ENCODE peak calls at places on chromosomes 4 and X, in six cellular contexts. Y is HCT116, W is H1, F is K562, G is GM12878, K is HepG2. Z is an unnamed sample.
A peak's percentile ranks its signal among the peaks of the same experiment; 100 is the strongest.

GRCh38 chr4:109978704-109979103 is 66.0 kb downstream of the EGF start:
- DNase-seq in Y (no peak), W (no peak), F (no peak), G (no peak), K (no peak), Z (no peak)

GRCh38 chrX:9414416-9414815 is 50.4 kb upstream of the TBL1X start:
- DNase-seq in Y (no peak), W (no peak), F (no peak), G (no peak), K (no peak), Z (no peak)

GRCh38 chr4:17068396-17068795 is 170.0 kb upstream of the LDB2 start:
- DNase-seq in Y (no peak), W (no peak), F (no peak), G (no peak), K (no peak), Z (no peak)

GRCh38 chrX:120653000-120653399 is 23.1 kb upstream of the C1GALT1C1 start:
- DNase-seq in Y (no peak), W (no peak), F (no peak), G (no peak), K (no peak), Z (no peak)

GRCh38 chrX:45274576-45274975 is 73.9 kb upstream of the DIPK2B start:
- DNase-seq in Y (no peak), W (no peak), F (no peak), G (no peak), K (no peak), Z (no peak)

GRCh38 chr4:108787106-108787505 is 24.3 kb upstream of the ETNPPL start:
- DNase-seq in Y (no peak), W (no peak), F (no peak), G (no peak), K (no peak), Z (no peak)

GRCh38 chr4:37822220-37822619 is 4.3 kb upstream of the PGM2 start:
- DNase-seq in Y (no peak), W (no peak), F (no peak), G (no peak), K (no peak), Z (no peak)

GRCh38 chr4:86660407-86660806 is 66.3 kb downstream of the PTPN13 start:
- DNase-seq in Y (no peak), W (no peak), F (no peak), G (no peak), K (no peak), Z (no peak)

GRCh38 chr4:33226133-33226532 is 2506.0 kb downstream of the PCDH7 start:
- DNase-seq in Y (no peak), W (no peak), F (no peak), G (peak; percentile 5), K (no peak), Z (no peak)

GRCh38 chr4:156291317-156291716 is 337.7 kb upstream of the CTSO start:
- DNase-seq in Y (no peak), W (no peak), F (no peak), G (no peak), K (no peak), Z (no peak)

GRCh38 chrX:86066998-86067397 is 19.6 kb upstream of the CHM start:
- DNase-seq in Y (no peak), W (no peak), F (no peak), G (no peak), K (peak; percentile 40), Z (no peak)

GRCh38 chrX:3403748-3404147 is 57.3 kb upstream of the MXRA5 start:
- DNase-seq in Y (no peak), W (no peak), F (no peak), G (no peak), K (no peak), Z (no peak)

GRCh38 chrX:118698516-118699247 is 28.7 kb upstream of the IL13RA1 start:
- DNase-seq in Y (no peak), W (no peak), F (no peak), G (no peak), K (no peak), Z (no peak)

GRCh38 chrX:1472975-1473374 is 20.3 kb upstream of the ASMTL start:
- DNase-seq in Y (no peak), W (no peak), F (no peak), G (no peak), K (no peak), Z (no peak)

GRCh38 chrX:130124577-130124976 is 14.3 kb upstream of the ELF4 start:
- DNase-seq in Y (no peak), W (no peak), F (no peak), G (no peak), K (no peak), Z (no peak)

GRCh38 chrX:110401142-110401541 is 42.5 kb downstream of the RTL9 start:
- DNase-seq in Y (no peak), W (no peak), F (no peak), G (no peak), K (no peak), Z (no peak)

GRCh38 chr4:169286562-169287301 is 16.0 kb upstream of the SH3RF1 start:
- DNase-seq in Y (no peak), W (no peak), F (peak; percentile 32), G (no peak), K (no peak), Z (no peak)

GRCh38 chrX:149513713-149514427 is 8.8 kb upstream of the IDS start:
- DNase-seq in Y (no peak), W (no peak), F (no peak), G (no peak), K (no peak), Z (no peak)

GRCh38 chr4:183175631-183176232 is 76.7 kb downstream of the WWC2 start:
- DNase-seq in Y (no peak), W (no peak), F (no peak), G (no peak), K (peak; percentile 89), Z (no peak)

GRCh38 chrX:150199803-150200202 is 163.3 kb upstream of the MAMLD1 start:
- DNase-seq in Y (no peak), W (no peak), F (no peak), G (no peak), K (no peak), Z (no peak)

GRCh38 chr4:108991929-108992328 is 229.1 kb upstream of the ETNPPL start:
- DNase-seq in Y (no peak), W (no peak), F (no peak), G (no peak), K (no peak), Z (no peak)

GRCh38 chrX:141467442-141467841 is 117.1 kb downstream of the SPANXA1 start:
- DNase-seq in Y (no peak), W (no peak), F (no peak), G (no peak), K (no peak), Z (no peak)

DNA sequence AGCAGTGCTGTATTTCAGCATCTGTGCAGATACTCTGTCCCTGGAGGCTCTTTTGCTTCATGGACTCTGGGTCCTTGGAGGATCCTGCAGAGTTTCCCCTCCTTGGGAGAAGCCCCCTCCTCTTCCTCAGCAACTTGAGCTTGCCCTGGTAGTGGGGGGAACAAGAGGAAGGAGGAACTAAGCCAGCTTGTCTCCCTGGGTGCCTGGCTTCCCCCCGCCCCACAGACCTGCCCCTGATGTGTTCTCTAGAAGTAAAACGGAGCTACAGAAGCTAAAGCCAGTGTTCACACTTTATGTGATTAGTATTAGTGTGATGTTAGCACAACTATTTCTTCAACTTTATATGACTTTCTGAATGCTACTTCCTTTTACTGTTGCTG is 10.6 kb downstream of the RGS12 start:
- DNase-seq in Y (no peak), W (no peak), F (no peak), G (no peak), K (no peak), Z (no peak)
- H3K4me1 ChIP-seq in Y (peaks cover 10% of the 10 kb centered on the region), W (peaks cover 9% of the 10 kb centered on the region), F (peaks cover 17% of the 10 kb centered on the region), G (peaks cover 16% of the 10 kb centered on the region), K (peaks cover 37% of the 10 kb centered on the region), Z (peaks cover 20% of the 10 kb centered on the region)

GRCh38 chr4:189940178-189941004 is at the start of gene FRG1:
- DNase-seq in Y (peak; percentile 87), W (peak; percentile 76), F (peak; percentile 86), G (peak; percentile 64), K (peak; percentile 88), Z (peak; percentile 72)

GRCh38 chr4:189941005-189941450 is 356 bp downstream of the FRG1 start:
- DNase-seq in Y (no peak), W (no peak), F (peak; percentile 7), G (no peak), K (no peak), Z (no peak)
- TF ChIP-seq ZNF274 in Y (no peak), W (no peak), F (no peak), G (no peak), K (no peak), Z (no peak)

DNA sequence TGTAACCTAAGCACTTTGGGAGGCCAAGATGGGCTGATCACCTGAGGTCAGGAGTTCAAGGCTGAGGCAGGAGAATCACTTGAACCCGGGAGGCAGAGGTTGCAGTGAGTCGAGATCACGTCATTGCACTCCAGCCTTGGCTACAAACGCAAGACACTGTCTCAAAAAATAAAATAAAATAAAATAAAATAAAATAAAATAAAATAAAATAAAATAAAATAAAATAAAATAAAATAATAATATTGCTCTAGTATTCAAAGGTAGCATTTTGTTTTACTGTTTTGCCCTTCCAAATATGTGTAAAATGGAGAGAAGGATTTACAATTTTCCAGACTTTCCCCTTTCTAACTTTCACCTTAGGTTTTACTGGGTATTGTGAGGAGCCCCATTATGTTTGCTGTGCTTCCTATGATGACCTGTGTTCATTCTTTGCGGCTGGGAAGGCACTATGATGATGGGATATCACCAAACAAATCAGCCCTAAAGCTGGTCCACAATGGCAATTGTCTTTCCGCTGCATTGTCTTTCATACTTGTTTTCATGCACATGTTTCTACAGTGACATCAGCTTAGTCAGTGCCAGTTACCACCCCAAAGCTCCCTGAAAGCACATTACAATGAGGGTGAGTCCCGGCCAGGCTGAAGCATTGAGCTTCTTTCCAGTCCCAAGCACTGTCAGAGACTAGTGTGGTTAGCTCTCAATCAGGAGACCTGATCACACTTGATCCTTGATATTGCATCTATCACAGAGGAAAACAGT is 50.8 kb downstream of the DTHD1 start:
- DNase-seq in Y (no peak), W (peak; percentile 17), F (no peak), G (peak; percentile 61), K (no peak), Z (peak; percentile 22)
- H3K4me1 ChIP-seq in Y (no peaks in the 10 kb centered on the region), W (peaks cover 3% of the 10 kb centered on the region), F (no peaks in the 10 kb centered on the region), G (peaks cover 22% of the 10 kb centered on the region), K (no peaks in the 10 kb centered on the region), Z (no peaks in the 10 kb centered on the region)

GRCh38 chr4:145484240-145484846 is 2.7 kb downstream of the SMAD1 start:
- DNase-seq in Y (no peak), W (no peak), F (no peak), G (no peak), K (no peak), Z (no peak)

GRCh38 chr4:145487626-145488025 is 6.0 kb downstream of the SMAD1 start:
- DNase-seq in Y (no peak), W (no peak), F (no peak), G (peak; percentile 71), K (no peak), Z (no peak)

GRCh38 chr4:145485120-145485519 is 3.5 kb downstream of the SMAD1 start:
- DNase-seq in Y (no peak), W (no peak), F (no peak), G (no peak), K (no peak), Z (no peak)

GRCh38 chr4:145486603-145487002 is 5.0 kb downstream of the SMAD1 start:
- DNase-seq in Y (no peak), W (no peak), F (no peak), G (no peak), K (no peak), Z (no peak)

DNA sequence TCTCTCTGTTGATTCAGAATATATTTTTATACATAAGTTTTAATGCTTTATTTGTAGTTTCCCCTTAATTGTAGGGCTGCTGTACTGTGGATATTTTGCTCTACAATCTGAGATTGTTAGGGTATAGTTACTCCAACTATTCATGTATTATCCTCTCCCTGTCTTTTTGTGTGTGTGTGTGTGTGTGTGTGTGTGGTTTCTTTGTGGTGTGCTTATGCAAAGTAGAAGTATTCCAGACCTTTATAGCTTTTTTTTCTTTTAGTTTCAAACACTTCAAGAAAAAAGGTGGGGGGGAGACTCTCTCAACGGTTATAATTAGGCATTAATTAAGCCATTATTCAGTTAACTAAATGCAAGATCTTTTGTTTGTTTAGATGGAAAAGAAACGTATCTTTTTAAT is 6.7 kb downstream of the SMAD1 start:
- DNase-seq in Y (no peak), W (no peak), F (no peak), G (no peak), K (no peak), Z (no peak)
- TF ChIP-seq ZNF274 in Y (no peak), W (no peak), F (no peak), G (no peak), K (no peak), Z (no peak)

Z was measured in NT2/D1.